ENCODE peak calls at places on chromosomes 11 and 22, in four cellular contexts. O is IMR-90, X is ascending aorta, B is gastrocnemius medialis. U is an unnamed sample. For H3K4me1, the result is how much of the 10 kb centered on the place peaks cover.

GRCh38 chr22:30079952-30080533 is at the start of gene HORMAD2:
- DNase-seq in X (no peak), B (no peak), O (no peak), U (no peak)

GRCh38 chr11:88399171-88399570 is 61.6 kb upstream of the CTSC start:
- DNase-seq in O (no peak), X (no peak), B (no peak), U (no peak)

GRCh38 chr11:15157181-15157580 is 42.5 kb downstream of the INSC start:
- DNase-seq in B (no peak), X (no peak), O (peak), U (no peak)

GRCh38 chr11:95922099-95922498 is 1.8 kb downstream of the MTMR2 start:
- DNase-seq in X (no peak), O (no peak), B (no peak), U (no peak)

GRCh38 chr22:32587449-32587848 is 112.8 kb downstream of the FBXO7 start:
- DNase-seq in X (no peak), O (no peak), B (peak), U (no peak)

GRCh38 chr11:99325807-99326206 is 305.1 kb downstream of the CNTN5 start:
- DNase-seq in X (no peak), O (peak), B (no peak), U (no peak)

GRCh38 chr11:70112017-70112434 is 33.9 kb downstream of the ANO1 start:
- DNase-seq in X (no peak), B (no peak), O (no peak), U (no peak)

GRCh38 chr22:29313126-29314071 is 2.1 kb downstream of the RASL10A start:
- DNase-seq in O (no peak), B (no peak), X (no peak), U (peak)

GRCh38 chr11:60757231-60757800 is 649 bp downstream of the MS4A15 start:
- DNase-seq in B (no peak), O (no peak), X (no peak), U (no peak)

GRCh38 chr11:133808393-133809140 is 36.7 kb downstream of the SPATA19 start:
- DNase-seq in O (no peak), X (no peak), B (no peak), U (no peak)

GRCh38 chr22:25110846-25111578 is 88.6 kb upstream of the CRYBB3 start:
- DNase-seq in O (peak), B (peak), X (peak), U (peak)

GRCh38 chr11:20397281-20397680 is 9.8 kb downstream of the PRMT3 start:
- DNase-seq in B (no peak), O (peak), X (no peak), U (no peak)

GRCh38 chr11:61888043-61888442 is 3.3 kb downstream of the FADS3 start:
- DNase-seq in X (peak), B (peak), O (peak), U (peak)

GRCh38 chr11:441418-442274 is at the start of gene ANO9:
- DNase-seq in X (no peak), O (no peak), B (no peak), U (no peak)

GRCh38 chr22:48563118-48563965 is 1264.3 kb downstream of the BRD1 start:
- DNase-seq in O (no peak), X (no peak), B (no peak), U (no peak)

GRCh38 chr22:39117585-39118191 is 20.6 kb downstream of the APOBEC3H start:
- DNase-seq in X (no peak), B (no peak), O (peak), U (no peak)

GRCh38 chr11:19789840-19790710 is 77.4 kb downstream of the NAV2 start:
- DNase-seq in X (no peak), B (no peak), O (peak), U (no peak)

GRCh38 chr11:101127699-101128570 is 1.7 kb downstream of the PGR start:
- DNase-seq in X (no peak), B (no peak), O (no peak), U (peak)

GRCh38 chr11:128872094-128872493 is 5.0 kb upstream of the KCNJ1 start:
- DNase-seq in B (no peak), X (no peak), O (no peak), U (no peak)

GRCh38 chr11:60744114-60744513 is 12.6 kb upstream of the MS4A15 start:
- DNase-seq in O (no peak), B (no peak), X (no peak), U (no peak)

GRCh38 chr11:65781152-65781961 is 581 bp upstream of the AP5B1 start:
- DNase-seq in X (no peak), B (no peak), O (no peak), U (peak)

GRCh38 chr22:23689414-23689813 is 1.4 kb upstream of the RGL4 start:
- DNase-seq in X (no peak), B (no peak), O (no peak), U (no peak)

GRCh38 chr11:57874981-57875380 is 113.4 kb downstream of the CTNND1 start:
- DNase-seq in O (no peak), B (no peak), X (no peak), U (no peak)

GRCh38 chr11:71977743-71978418 is 20.8 kb upstream of the IL18BP start:
- DNase-seq in O (peak), X (no peak), B (no peak), U (peak)

GRCh38 chr11:126355324-126355925 is at the start of gene ST3GAL4:
- DNase-seq in X (no peak), B (peak), O (peak), U (peak)

GRCh38 chr11:100719809-100720221 is 32.7 kb downstream of the ARHGAP42 start:
- DNase-seq in B (peak), X (no peak), O (peak), U (peak)

GRCh38 chr11:45832835-45833446 is 14.3 kb upstream of the CRY2 start:
- DNase-seq in O (no peak), X (no peak), B (no peak), U (no peak)

GRCh38 chr22:48906177-48906835 is 921.4 kb downstream of the BRD1 start:
- DNase-seq in B (no peak), X (no peak), O (no peak), U (no peak)

GRCh38 chr11:118305726-118306125 is 1.2 kb downstream of the CD3E start:
- DNase-seq in O (no peak), X (no peak), B (no peak), U (no peak)

GRCh38 chr11:35049906-35050531 is 89.0 kb upstream of the CD44 start:
- DNase-seq in O (no peak), B (no peak), X (no peak), U (no peak)

GRCh38 chr11:96272542-96273306 is 70.3 kb downstream of the MAML2 start:
- DNase-seq in O (peak), B (no peak), X (no peak), U (no peak)

GRCh38 chr11:65471410-65471762 is 27.5 kb upstream of the MALAT1 start:
- DNase-seq in B (peak), X (peak), O (peak), U (peak)

GRCh38 chr22:17891427-17892167 is 117.3 kb upstream of the BID start:
- DNase-seq in X (no peak), O (no peak), B (peak), U (no peak)

GRCh38 chr11:3865388-3866193 is 10.1 kb downstream of the STIM1 start:
- DNase-seq in X (no peak), O (peak), B (no peak), U (no peak)

GRCh38 chr11:69044111-69045013 is 4.4 kb upstream of the TPCN2 start:
- DNase-seq in O (peak), B (peak), X (peak), U (peak)

GRCh38 chr11:96234866-96235441 is 108.0 kb downstream of the MAML2 start:
- DNase-seq in B (no peak), O (no peak), X (no peak), U (no peak)

GRCh38 chr22:32482708-32483107 is 8.1 kb downstream of the FBXO7 start:
- DNase-seq in B (no peak), O (peak), X (no peak), U (no peak)

GRCh38 chr22:49368976-49369725 is 458.5 kb downstream of the BRD1 start:
- DNase-seq in O (no peak), X (no peak), B (no peak), U (peak)

GRCh38 chr11:73380897-73381410 is 4.8 kb downstream of the RELT start:
- DNase-seq in O (no peak), B (peak), X (no peak), U (no peak)
- H3K4me1 ChIP-seq in O (under half), B (half or more), X (under half), U (under half)

GRCh38 chr11:1890856-1891830 is 552 bp downstream of the PRR33 start:
- DNase-seq in B (peak), O (no peak), X (no peak), U (no peak)

GRCh38 chr11:1892116-1892515 is 421 bp upstream of the PRR33 start:
- DNase-seq in O (no peak), B (no peak), X (no peak), U (no peak)

GRCh38 chr11:1891831-1892115 is at the start of gene PRR33:
- DNase-seq in O (no peak), X (no peak), B (no peak), U (no peak)

GRCh38 chr11:1892558-1892957 is 863 bp upstream of the PRR33 start:
- DNase-seq in X (no peak), B (no peak), O (no peak), U (no peak)

DNA sequence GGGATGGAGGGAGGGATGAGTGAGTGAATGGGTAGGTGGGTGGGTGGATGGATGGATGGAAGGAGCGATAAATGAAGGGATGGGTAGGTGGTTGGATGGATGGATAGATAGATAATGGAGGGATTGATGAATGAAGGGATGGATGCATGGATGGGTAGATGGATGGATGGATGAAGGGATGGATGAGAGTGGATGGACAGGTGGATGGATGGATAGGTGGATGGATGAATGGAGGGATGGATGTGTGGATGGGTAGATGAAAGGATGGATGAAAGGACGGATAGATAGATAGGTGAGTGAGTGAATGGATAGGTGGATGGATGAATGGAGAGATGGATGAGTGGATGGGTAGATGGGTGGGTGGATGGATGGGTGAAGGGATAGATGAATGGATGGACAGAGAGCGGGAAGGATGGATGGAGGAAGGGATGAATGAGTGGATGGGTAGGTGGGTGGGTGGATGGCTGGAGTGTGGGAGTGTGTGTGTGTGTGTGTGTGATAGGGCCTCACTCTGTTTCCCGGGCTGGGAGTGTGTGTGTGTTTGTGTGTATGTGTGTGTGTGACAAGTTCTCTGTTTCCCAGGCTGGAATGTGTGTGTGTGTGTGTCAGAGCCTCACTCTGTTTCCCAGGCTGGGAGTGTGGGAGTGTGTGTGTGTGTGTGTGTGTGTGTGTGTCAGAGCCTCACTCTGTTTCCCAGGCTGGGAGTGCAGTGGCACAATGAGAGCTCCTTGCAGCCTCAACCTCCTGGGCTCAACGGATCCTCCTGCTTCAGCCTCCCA is 2.1 kb upstream of the PRR33 start:
- DNase-seq in O (peak), B (no peak), X (no peak), U (no peak)
- H3K4me3 ChIP-seq in O (no peak), B (no peak), X (no peak), U (no peak)

GRCh38 chr11:9571766-9572120 is 1.7 kb upstream of the WEE1 start:
- DNase-seq in B (no peak), O (no peak), X (no peak), U (no peak)
- H3K27ac ChIP-seq in B (peak), O (peak), X (no peak), U (peak)

GRCh38 chr22:21443057-21443734 is 24.0 kb upstream of the TMEM191C start:
- DNase-seq in B (no peak), X (no peak), O (no peak), U (peak)
- H3K4me1 ChIP-seq in B (under half), X (under half), O (under half), U (under half)

GRCh38 chr22:40385041-40385782 is 14.8 kb downstream of the SGSM3 start:
- DNase-seq in X (no peak), B (no peak), O (no peak), U (no peak)
- H3K4me3 ChIP-seq in X (no peak), B (no peak), O (no peak), U (no peak)

GRCh38 chr11:2714871-2715270 is 15.1 kb upstream of the KCNQ1OT1 start:
- DNase-seq in X (no peak), B (no peak), O (no peak), U (no peak)

GRCh38 chr11:2717561-2717960 is 17.8 kb upstream of the KCNQ1OT1 start:
- DNase-seq in B (no peak), X (no peak), O (no peak), U (no peak)

GRCh38 chr11:2716376-2717095 is 16.7 kb upstream of the KCNQ1OT1 start:
- DNase-seq in B (no peak), O (no peak), X (no peak), U (no peak)

GRCh38 chr11:2714463-2714800 is 14.6 kb upstream of the KCNQ1OT1 start:
- DNase-seq in X (no peak), O (no peak), B (no peak), U (no peak)

GRCh38 chr11:2715716-2716350 is 16.0 kb upstream of the KCNQ1OT1 start:
- DNase-seq in O (no peak), B (no peak), X (no peak), U (no peak)
- H3K27ac ChIP-seq in O (no peak), B (no peak), X (no peak), U (no peak)

GRCh38 chr11:36167729-36168128 is 121.5 kb downstream of the COMMD9 start:
- DNase-seq in B (no peak), O (no peak), X (no peak), U (no peak)
- H3K4me1 ChIP-seq in B (under half), O (under half), X (under half), U (under half)

GRCh38 chr11:86692746-86693145 is 20.3 kb upstream of the ME3 start:
- DNase-seq in B (no peak), O (no peak), X (no peak), U (no peak)

GRCh38 chr11:86688398-86689179 is 16.2 kb upstream of the ME3 start:
- DNase-seq in X (peak), O (peak), B (peak), U (no peak)

GRCh38 chr11:86692317-86692716 is 19.9 kb upstream of the ME3 start:
- DNase-seq in B (no peak), O (peak), X (no peak), U (no peak)

GRCh38 chr11:86686531-86686930 is 14.1 kb upstream of the ME3 start:
- DNase-seq in X (no peak), O (no peak), B (no peak), U (no peak)

GRCh38 chr11:86687083-86687799 is 14.8 kb upstream of the ME3 start:
- DNase-seq in B (no peak), O (no peak), X (no peak), U (no peak)
- H3K4me3 ChIP-seq in B (no peak), O (no peak), X (no peak), U (no peak)

DNA sequence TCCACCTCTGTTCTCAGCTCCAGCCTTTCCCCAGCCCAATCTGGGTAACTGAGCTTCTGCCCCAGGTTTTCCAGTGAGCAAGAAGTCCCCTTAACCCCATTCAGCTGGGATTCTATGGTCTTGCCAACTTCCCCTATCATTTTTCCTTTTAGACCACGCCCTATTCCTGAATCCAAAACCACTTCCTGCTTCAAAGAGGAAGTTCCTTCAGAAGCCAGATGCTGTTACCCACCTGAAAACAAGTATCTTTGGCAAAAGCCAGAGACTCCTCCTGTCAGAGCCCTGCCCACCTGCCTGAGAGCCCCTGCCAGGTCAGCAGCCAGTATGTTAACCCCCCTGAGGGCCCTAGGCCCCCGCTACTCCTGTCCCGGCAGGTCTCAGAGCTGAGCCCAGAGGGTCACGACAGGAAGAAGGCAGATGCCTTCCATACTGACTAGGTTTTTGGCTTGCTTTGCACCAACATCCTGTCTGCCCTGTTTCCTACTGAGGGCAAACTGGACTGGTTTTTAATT is 20.3 kb upstream of the MICAL2 start:
- DNase-seq in B (no peak), X (no peak), O (peak), U (peak)
- H3K27ac ChIP-seq in B (peak), X (peak), O (peak), U (peak)

DNA sequence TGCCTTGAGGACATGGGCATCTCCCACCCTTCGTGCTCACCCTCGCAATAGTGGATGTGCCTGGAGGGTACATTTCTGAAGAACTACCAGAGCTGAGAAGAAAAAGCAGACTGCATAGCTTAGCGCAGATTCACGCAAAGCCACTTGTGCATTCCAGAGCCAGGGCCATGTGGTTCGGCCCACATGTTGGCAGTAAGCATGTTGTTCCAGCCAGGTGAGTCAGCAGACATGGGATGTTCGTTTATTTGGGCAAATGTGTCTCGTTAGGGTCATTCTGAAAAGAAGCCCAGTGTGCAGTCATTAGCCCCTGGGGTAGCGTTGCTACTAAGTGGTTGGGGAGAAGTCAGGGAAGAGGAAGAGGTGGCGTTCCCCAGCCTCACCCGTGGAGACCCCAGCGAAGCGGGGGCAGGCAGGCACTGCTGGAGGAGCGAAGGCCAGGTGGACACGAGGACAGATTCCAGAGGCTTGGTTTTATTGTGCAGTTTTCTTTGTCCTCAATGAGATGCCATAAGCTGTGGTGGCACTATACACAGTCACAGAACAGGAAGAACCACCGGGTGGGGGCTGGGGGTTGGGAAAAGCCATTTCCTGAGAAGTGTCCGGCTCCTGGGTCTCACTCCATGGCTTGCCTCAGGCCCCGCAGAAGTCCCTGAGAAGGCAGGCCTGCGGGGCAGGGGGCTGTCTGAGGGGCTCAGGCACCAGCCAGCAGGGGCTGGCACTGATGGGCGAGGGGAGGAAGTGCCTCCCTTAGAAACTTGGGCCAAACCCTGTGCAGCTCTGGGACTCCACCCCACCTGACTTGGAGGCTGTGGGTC is 5.0 kb downstream of the THY1 start:
- DNase-seq in O (peak), X (peak), B (no peak), U (no peak)
- H3K4me1 ChIP-seq in O (under half), X (under half), B (under half), U (under half)

U was measured in tibial artery.